ENCODE peak calls at places on chromosomes 7 and 10, in nine cellular contexts. O is endothelial cell, Z is choroid plexus epithelial cell, S is tibial artery, E is cardiac muscle cell, Y is sigmoid colon, L is uterus, N is lower lobe of right lung, C is GM10248. J is an unnamed sample.

GRCh38 chr10:24428410-24428782 is 219.5 kb downstream of the KIAA1217 start:
- DNase-seq in E (peak; percentile 48), Z (peak; percentile 84), C (no peak), N (no peak), L (no peak), S (no peak), Y (no peak), O (no peak), J (peak; percentile 60)

GRCh38 chr7:46534593-46535271 is 613.7 kb upstream of the IGFBP3 start:
- DNase-seq in Y (no peak), O (no peak), C (no peak), L (no peak), E (peak; percentile 92), N (no peak), Z (peak; percentile 97), S (no peak), J (peak; percentile 84)

GRCh38 chr7:1769286-1770200 is 99.5 kb downstream of the ELFN1 start:
- DNase-seq in Z (no peak), N (no peak), C (no peak), O (no peak), S (no peak), E (no peak), L (no peak), Y (no peak), J (no peak)

GRCh38 chr7:105438847-105439173 is 50.1 kb upstream of the SRPK2 start:
- DNase-seq in N (no peak), Y (no peak), L (no peak), S (no peak), O (no peak), C (no peak), E (no peak), Z (no peak), J (no peak)

GRCh38 chr10:70233939-70234300 is 691 bp upstream of the PPA1 start:
- DNase-seq in Y (no peak), S (no peak), L (no peak), Z (no peak), C (no peak), N (no peak), O (no peak), E (no peak), J (no peak)

GRCh38 chr10:110850099-110850498 is 21.6 kb upstream of the PDCD4 start:
- DNase-seq in L (no peak), S (no peak), E (no peak), N (no peak), C (no peak), Z (no peak), O (no peak), Y (no peak), J (no peak)

GRCh38 chr10:118841881-118842605 is 87.3 kb upstream of the CACUL1 start:
- DNase-seq in Z (no peak), Y (no peak), O (no peak), N (no peak), L (no peak), E (no peak), C (no peak), S (no peak), J (no peak)

GRCh38 chr10:118721005-118721876 is 33.5 kb downstream of the CACUL1 start:
- DNase-seq in Y (no peak), O (peak; percentile 63), Z (peak; percentile 76), N (no peak), E (peak; percentile 69), S (peak; percentile 67), C (peak; percentile 45), L (peak; percentile 75), J (peak; percentile 77)

GRCh38 chr10:34017281-34017680 is 682.8 kb upstream of the NRP1 start:
- DNase-seq in S (no peak), Y (no peak), O (no peak), C (no peak), L (no peak), N (no peak), Z (no peak), E (no peak), J (no peak)

GRCh38 chr7:132207211-132207610 is 369.1 kb downstream of the PLXNA4 start:
- DNase-seq in Z (no peak), O (no peak), Y (peak; percentile 37), E (no peak), S (no peak), L (no peak), N (no peak), C (no peak), J (no peak)

GRCh38 chr10:59865101-59865500 is 41.3 kb downstream of the CCDC6 start:
- DNase-seq in S (no peak), O (no peak), L (no peak), E (peak; percentile 44), C (peak; percentile 37), N (no peak), Z (peak; percentile 65), Y (no peak), J (peak; percentile 33)

GRCh38 chr10:110512461-110513187 is 14.9 kb downstream of the DUSP5 start:
- DNase-seq in E (peak; percentile 86), C (no peak), N (no peak), L (no peak), S (no peak), O (no peak), Y (peak; percentile 62), Z (peak; percentile 94), J (peak; percentile 83)

GRCh38 chr7:460374-461117 is 59.1 kb downstream of the PDGFA start:
- DNase-seq in E (peak; percentile 75), L (no peak), Z (peak; percentile 36), S (no peak), Y (no peak), N (peak; percentile 46), C (no peak), O (no peak), J (peak; percentile 58)

GRCh38 chr10:35600193-35600592 is 4.9 kb upstream of the GJD4 start:
- DNase-seq in N (no peak), E (peak; percentile 20), C (no peak), Y (no peak), Z (peak; percentile 30), O (no peak), S (no peak), L (no peak), J (peak; percentile 16)

GRCh38 chr7:3003936-3004335 is 39.7 kb downstream of the CARD11 start:
- DNase-seq in L (no peak), C (no peak), Z (no peak), S (no peak), N (no peak), E (no peak), O (no peak), Y (no peak), J (no peak)

GRCh38 chr7:4190021-4190981 is 491.8 kb upstream of the FOXK1 start:
- DNase-seq in O (no peak), Z (no peak), E (no peak), C (no peak), N (no peak), L (no peak), S (no peak), Y (no peak), J (no peak)

GRCh38 chr7:21939136-21939857 is 6.4 kb downstream of the CDCA7L start:
- DNase-seq in Y (no peak), L (no peak), Z (peak; percentile 74), N (no peak), S (no peak), E (peak; percentile 69), O (no peak), C (peak; percentile 75), J (peak; percentile 37)

GRCh38 chr7:46127805-46128204 is 206.7 kb upstream of the IGFBP3 start:
- DNase-seq in N (no peak), E (no peak), O (no peak), C (no peak), S (no peak), L (no peak), Z (no peak), Y (no peak), J (no peak)

GRCh38 chr7:92693519-92693918 is 103.3 kb upstream of the FAM133B start:
- DNase-seq in S (no peak), L (no peak), N (no peak), C (no peak), Z (no peak), E (no peak), Y (no peak), O (no peak), J (no peak)

GRCh38 chr7:94003446-94004023 is 620 bp downstream of the BET1 start:
- DNase-seq in E (peak; percentile 25), N (no peak), C (peak; percentile 13), L (no peak), Z (peak; percentile 44), Y (no peak), S (no peak), O (no peak), J (no peak)

GRCh38 chr7:26100940-26101339 is 51.1 kb upstream of the NFE2L3 start:
- DNase-seq in N (no peak), L (no peak), Y (no peak), C (peak; percentile 35), O (no peak), S (peak; percentile 38), Z (peak; percentile 25), E (no peak), J (no peak)

GRCh38 chr7:125573131-125573530 is 643.5 kb upstream of the POT1 start:
- DNase-seq in O (no peak), Y (no peak), C (no peak), N (no peak), L (no peak), Z (no peak), E (no peak), S (no peak), J (no peak)

GRCh38 chr10:73379064-73379748 is 20.5 kb upstream of the CFAP70 start:
- DNase-seq in O (no peak), C (peak; percentile 24), Z (no peak), N (no peak), S (no peak), L (no peak), E (no peak), Y (no peak), J (no peak)
- TF ChIP-seq CTCF in O (no peak), C (no peak), Z (no peak), N (no peak), S (no peak), L (no peak), E (no peak), Y (no peak), J (no peak)

GRCh38 chr7:47953822-47954221 is 5.6 kb upstream of the PKD1L1 start:
- DNase-seq in O (no peak), L (no peak), N (no peak), C (peak; percentile 63), Z (no peak), Y (no peak), E (no peak), S (no peak), J (no peak)
- TF ChIP-seq CTCF in O (no peak), L (no peak), N (no peak), C (no peak), Z (no peak), Y (no peak), E (no peak), S (no peak), J (no peak)

GRCh38 chr7:28956608-28957063 is 1.5 kb downstream of the TRIL start:
- DNase-seq in O (peak; percentile 78), C (peak; percentile 49), S (no peak), Y (peak; percentile 80), L (peak; percentile 47), Z (peak; percentile 31), E (peak; percentile 72), N (peak; percentile 83), J (peak; percentile 56)
- TF ChIP-seq CTCF in O (peak; percentile 43), C (no peak), S (no peak), Y (peak; percentile 12), L (peak; percentile 57), Z (peak; percentile 63), E (peak; percentile 72), N (peak; percentile 44), J (peak; percentile 56)

DNA sequence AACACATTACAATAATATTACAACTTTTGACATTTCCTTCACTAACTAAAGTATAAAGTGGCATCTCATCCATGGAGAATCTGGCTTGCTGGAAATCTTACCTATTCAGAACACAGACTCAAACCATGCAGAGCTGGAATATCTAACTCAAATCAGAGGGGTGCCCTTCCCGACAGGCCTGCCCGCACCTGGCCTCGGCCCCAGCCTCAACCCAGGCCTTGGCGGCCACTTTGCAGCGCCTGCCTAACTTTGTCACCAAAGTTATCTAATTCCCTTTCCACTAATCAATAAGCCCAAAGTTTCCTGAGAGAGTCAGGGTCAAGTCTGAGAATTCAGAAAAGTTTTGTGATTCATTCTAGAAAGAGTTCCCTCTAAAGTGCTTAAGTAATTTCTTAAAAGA is 212.9 kb downstream of the COBL start:
- DNase-seq in Y (no peak), N (no peak), C (no peak), Z (no peak), L (no peak), O (no peak), E (no peak), S (no peak), J (no peak)
- TF ChIP-seq CTCF in Y (no peak), N (no peak), C (no peak), Z (no peak), L (no peak), O (no peak), E (no peak), S (no peak), J (no peak)